ENCODE peak calls at places on chromosome X, in four cellular contexts. W is BJ, R is keratinocyte, P is astrocyte of the spinal cord. N is an unnamed sample.
A peak's percentile ranks its signal among the peaks of the same experiment; 100 is the strongest.

GRCh38 chrX:153568612-153569011 is 30.3 kb downstream of the CCNQ start:
- DNase-seq in W (no peak), R (no peak), P (no peak), N (no peak)

GRCh38 chrX:69305333-69306062 is 140.2 kb upstream of the PJA1 start:
- DNase-seq in W (no peak), R (no peak), P (no peak), N (no peak)

GRCh38 chrX:110167952-110168451 is 149.9 kb downstream of the AMMECR1 start:
- DNase-seq in W (no peak), R (no peak), P (no peak), N (no peak)

GRCh38 chrX:119181491-119181890 is 53.9 kb upstream of the KIAA1210 start:
- DNase-seq in W (no peak), R (no peak), P (no peak), N (no peak)

GRCh38 chrX:23554304-23554703 is 113.0 kb upstream of the PRDX4 start:
- DNase-seq in W (no peak), R (peak; percentile 9), P (peak; percentile 60), N (no peak)

GRCh38 chrX:151852294-151852693 is 60.4 kb upstream of the MAGEA4 start:
- DNase-seq in W (no peak), R (no peak), P (no peak), N (no peak)

GRCh38 chrX:69060631-69061408 is 104.4 kb downstream of the PJA1 start:
- DNase-seq in W (no peak), R (no peak), P (peak; percentile 34), N (no peak)

GRCh38 chrX:39542316-39542715 is 555.4 kb downstream of the BCOR start:
- DNase-seq in W (no peak), R (no peak), P (no peak), N (no peak)

GRCh38 chrX:95056901-95057300 is 1382.9 kb downstream of the FAM133A start:
- DNase-seq in W (no peak), R (no peak), P (peak; percentile 49), N (no peak)

GRCh38 chrX:74506310-74507115 is 85.2 kb downstream of the SLC16A2 start:
- DNase-seq in W (no peak), R (no peak), P (no peak), N (peak; percentile 18)

GRCh38 chrX:53263597-53264094 is 17.7 kb downstream of the IQSEC2 start:
- DNase-seq in W (no peak), R (peak; percentile 35), P (peak; percentile 52), N (no peak)

GRCh38 chrX:150258176-150258425 is 105.0 kb upstream of the MAMLD1 start:
- DNase-seq in W (no peak), R (no peak), P (no peak), N (no peak)

GRCh38 chrX:56498756-56499155 is 64.7 kb upstream of the UBQLN2 start:
- DNase-seq in W (no peak), R (no peak), P (no peak), N (no peak)

GRCh38 chrX:71366674-71367256 is 608 bp downstream of the TAF1 start:
- DNase-seq in W (no peak), R (no peak), P (peak; percentile 17), N (no peak)

GRCh38 chrX:10856797-10857196 is 236.4 kb upstream of the MID1 start:
- DNase-seq in W (no peak), R (no peak), P (no peak), N (no peak)

GRCh38 chrX:53494427-53494826 is 60.3 kb upstream of the HSD17B10 start:
- DNase-seq in W (no peak), R (no peak), P (no peak), N (no peak)

GRCh38 chrX:123803331-123803983 is 56.4 kb upstream of the XIAP start:
- DNase-seq in W (peak; percentile 53), R (peak; percentile 57), P (peak; percentile 72), N (peak; percentile 15)

GRCh38 chrX:150643271-150643670 is 49.9 kb upstream of the MTMR1 start:
- DNase-seq in W (no peak), R (no peak), P (peak; percentile 15), N (no peak)

GRCh38 chrX:16427668-16428067 is 222.3 kb upstream of the S100G start:
- DNase-seq in W (no peak), R (no peak), P (no peak), N (no peak)

GRCh38 chrX:107654778-107655761 is 26.8 kb downstream of the PRPS1 start:
- DNase-seq in W (peak; percentile 81), R (peak; percentile 85), P (peak; percentile 89), N (no peak)

GRCh38 chrX:148035371-148035770 is 54.2 kb downstream of the FMR1NB start:
- DNase-seq in W (no peak), R (no peak), P (no peak), N (no peak)

GRCh38 chrX:72169008-72169728 is 12.4 kb upstream of the PIN4 start:
- DNase-seq in W (no peak), R (no peak), P (no peak), N (no peak)

GRCh38 chrX:95539041-95539440 is 1145.6 kb upstream of the DIAPH2 start:
- DNase-seq in W (no peak), R (no peak), P (no peak), N (no peak)

GRCh38 chrX:70301716-70302115 is 11.8 kb downstream of the KIF4A start:
- DNase-seq in W (peak; percentile 12), R (no peak), P (peak; percentile 56), N (no peak)

GRCh38 chrX:13085533-13085932 is 41.1 kb upstream of the FAM9C start:
- DNase-seq in W (no peak), R (no peak), P (no peak), N (no peak)

DNA sequence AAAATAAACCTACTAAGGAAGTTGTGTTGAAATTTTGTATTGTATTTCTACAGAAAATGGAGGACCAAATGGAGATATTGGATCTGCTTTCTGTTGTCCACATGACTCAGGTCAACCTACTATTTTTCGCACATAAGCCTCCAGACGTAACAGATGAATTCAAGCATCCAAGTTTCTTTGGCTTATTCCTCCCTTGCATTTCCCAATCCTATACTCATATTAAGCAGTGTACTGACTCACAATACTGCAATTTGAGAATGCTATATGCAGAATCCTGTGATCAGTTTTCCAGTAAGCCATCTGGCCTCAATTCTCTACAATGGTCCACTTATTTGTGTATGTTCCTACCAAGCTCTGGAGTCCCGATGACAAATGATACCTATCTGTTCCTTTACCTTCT is 75.7 kb downstream of the ASB9 start:
- DNase-seq in W (no peak), R (no peak), P (no peak), N (no peak)
- TF ChIP-seq CTCF in W (no peak), R (no peak), P (no peak), N (no peak)

DNA sequence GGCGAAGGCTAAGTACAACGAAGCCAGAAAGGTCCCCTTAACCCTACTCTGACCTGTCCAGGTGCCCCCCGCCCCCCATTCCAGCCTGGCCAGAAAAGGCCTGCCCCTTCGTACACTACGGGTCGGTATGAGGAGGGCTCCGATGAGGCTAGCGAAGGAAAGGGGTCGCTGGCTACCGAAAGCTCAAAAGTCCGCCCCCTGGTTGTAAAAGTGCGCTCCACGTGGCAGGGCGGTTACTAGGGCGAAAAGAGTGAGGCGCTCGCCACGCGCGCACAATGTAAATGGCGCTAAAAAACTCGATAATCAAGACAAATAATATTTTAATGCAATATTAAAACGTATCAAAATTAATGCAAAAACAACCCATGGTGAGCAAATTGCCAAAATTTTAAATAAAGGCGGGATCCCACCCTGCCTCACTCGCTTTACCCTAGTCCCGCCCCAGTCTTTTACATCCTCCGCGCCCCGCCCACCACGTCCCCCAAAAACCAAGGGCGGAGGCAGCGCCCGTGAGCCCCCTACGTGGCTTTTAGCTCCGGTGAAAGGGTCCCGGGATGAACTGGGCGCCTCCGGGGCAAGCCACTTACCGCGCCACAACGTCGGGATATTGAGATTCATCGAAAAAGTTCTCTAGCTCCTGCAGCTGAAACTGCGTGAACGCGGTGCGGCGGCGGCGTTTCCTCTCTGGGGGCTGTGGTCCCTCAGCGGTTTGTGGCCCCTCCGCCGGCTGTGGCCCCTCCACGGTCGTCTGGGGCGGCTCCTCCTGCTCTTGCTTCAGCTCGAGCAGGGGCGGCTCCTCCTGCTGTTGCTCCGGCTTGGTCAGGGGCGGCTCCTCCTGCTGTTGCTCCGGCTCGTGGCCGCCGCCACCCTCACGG is 929 bp downstream of the ESX1 start:
- DNase-seq in W (no peak), R (no peak), P (no peak), N (no peak)
- H3K4me3 ChIP-seq in W (no peak overlapping the region), R (peak overlapping the region; percentile 33), P (peak overlapping the region; percentile 15), N (no peak overlapping the region)

GRCh38 chrX:42944381-42944998 is 166.5 kb upstream of the PPP1R2C start:
- DNase-seq in W (no peak), R (no peak), P (no peak), N (no peak)
- TF ChIP-seq CTCF in W (no peak), R (no peak), P (no peak), N (peak; percentile 18)

GRCh38 chrX:1659664-1660461 is 45.0 kb downstream of the ASMT start:
- DNase-seq in W (no peak), R (no peak), P (no peak), N (no peak)

GRCh38 chrX:1661048-1661921 is 46.4 kb downstream of the ASMT start:
- DNase-seq in W (no peak), R (no peak), P (no peak), N (peak; percentile 100)

GRCh38 chrX:1657367-1658082 is 42.7 kb downstream of the ASMT start:
- DNase-seq in W (peak; percentile 9), R (no peak), P (peak; percentile 42), N (peak; percentile 49)

GRCh38 chrX:1658083-1658463 is 43.2 kb downstream of the ASMT start:
- DNase-seq in W (no peak), R (no peak), P (no peak), N (no peak)

DNA sequence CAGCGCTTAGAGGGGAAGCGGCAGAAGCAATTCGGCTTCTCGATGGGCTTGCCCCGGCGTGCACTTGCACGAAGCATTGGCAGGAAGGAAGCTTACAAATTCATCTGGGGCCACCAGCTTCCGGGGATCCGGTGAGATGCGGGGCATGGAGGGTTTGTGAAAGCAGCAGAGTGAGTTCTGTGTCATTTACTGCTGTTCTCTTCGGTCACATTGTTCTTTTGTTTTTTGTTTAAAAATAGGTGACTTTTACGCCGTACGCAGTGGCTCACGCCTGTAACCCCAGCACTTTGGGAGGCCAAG is 47.0 kb downstream of the ASMT start:
- DNase-seq in W (no peak), R (no peak), P (no peak), N (no peak)
- H3K4me3 ChIP-seq in W (no peak overlapping the region), R (no peak overlapping the region), P (no peak overlapping the region), N (peak overlapping the region; percentile 78)